ENCODE peak calls at places on chromosomes 13 and 19, in eight cellular contexts. V is fibroblast of pulmonary artery, P is tibial artery, N is astrocyte of the spinal cord, Z is Caco-2, C is right atrium auricular region, X is left ventricle myocardium inferior, F is psoas muscle. Y is an unnamed sample.
A peak's percentile ranks its signal among the peaks of the same experiment; 100 is the strongest.

GRCh38 chr13:109415057-109415456 is 371.3 kb downstream of the IRS2 start:
- DNase-seq in V (no peak), P (no peak), N (no peak), Z (no peak), C (no peak), X (no peak), F (no peak), Y (no peak)

GRCh38 chr13:33545492-33545891 is 259.9 kb upstream of the STARD13 start:
- DNase-seq in V (no peak), P (no peak), N (no peak), Z (no peak), C (no peak), X (no peak), F (no peak), Y (no peak)

GRCh38 chr13:95480131-95480545 is 72.4 kb upstream of the CLDN10 start:
- DNase-seq in V (peak; percentile 36), P (peak; percentile 71), N (no peak), Z (no peak), C (no peak), X (peak; percentile 20), F (peak; percentile 20), Y (peak; percentile 57)

GRCh38 chr13:109517516-109517915 is 268.9 kb downstream of the IRS2 start:
- DNase-seq in V (peak; percentile 11), P (no peak), N (peak; percentile 16), Z (no peak), C (no peak), X (no peak), F (no peak), Y (no peak)

GRCh38 chr19:10116085-10116865 is 3.4 kb downstream of the EIF3G start:
- DNase-seq in V (no peak), P (no peak), N (no peak), Z (no peak), C (no peak), X (no peak), F (peak; percentile 69), Y (no peak)

GRCh38 chr13:87356314-87356713 is 314.9 kb upstream of the SLITRK5 start:
- DNase-seq in V (no peak), P (no peak), N (no peak), Z (no peak), C (no peak), X (no peak), F (no peak), Y (no peak)

GRCh38 chr13:19283836-19284235 is 102.2 kb upstream of the TUBA3C start:
- DNase-seq in V (no peak), P (no peak), N (no peak), Z (no peak), C (no peak), X (no peak), F (no peak), Y (no peak)

GRCh38 chr19:12769689-12770088 is 5.7 kb downstream of the HOOK2 start:
- DNase-seq in V (no peak), P (no peak), N (no peak), Z (no peak), C (no peak), X (no peak), F (no peak), Y (no peak)

GRCh38 chr13:108120332-108120731 is 95.0 kb downstream of the LIG4 start:
- DNase-seq in V (no peak), P (no peak), N (peak; percentile 48), Z (no peak), C (no peak), X (no peak), F (no peak), Y (no peak)

GRCh38 chr13:113533441-113533840 is 42.9 kb upstream of the DCUN1D2 start:
- DNase-seq in V (no peak), P (peak; percentile 28), N (no peak), Z (no peak), C (no peak), X (no peak), F (no peak), Y (no peak)

GRCh38 chr19:35327642-35328041 is 1.3 kb upstream of the CD22 start:
- DNase-seq in V (no peak), P (no peak), N (no peak), Z (no peak), C (no peak), X (no peak), F (no peak), Y (no peak)

GRCh38 chr13:93603043-93603442 is 376.4 kb downstream of the GPC6 start:
- DNase-seq in V (peak; percentile 86), P (no peak), N (peak; percentile 75), Z (no peak), C (peak; percentile 60), X (no peak), F (peak; percentile 13), Y (no peak)

GRCh38 chr13:113245858-113246791 is 36.7 kb downstream of the CUL4A start:
- DNase-seq in V (peak; percentile 8), P (no peak), N (no peak), Z (no peak), C (no peak), X (no peak), F (no peak), Y (no peak)

GRCh38 chr19:2739602-2740313 is at the start of gene SLC39A3:
- DNase-seq in V (peak; percentile 99), P (peak; percentile 99), N (peak; percentile 98), Z (peak; percentile 99), C (peak; percentile 97), X (peak; percentile 97), F (peak; percentile 98), Y (peak; percentile 99)

GRCh38 chr19:2744113-2744512 is 4.3 kb upstream of the SLC39A3 start:
- DNase-seq in V (no peak), P (no peak), N (no peak), Z (no peak), C (no peak), X (no peak), F (no peak), Y (no peak)

GRCh38 chr19:2743099-2743498 is 3.3 kb upstream of the SLC39A3 start:
- DNase-seq in V (no peak), P (no peak), N (no peak), Z (no peak), C (no peak), X (no peak), F (no peak), Y (no peak)

GRCh38 chr19:2736550-2737190 is 3.1 kb downstream of the SLC39A3 start:
- DNase-seq in V (no peak), P (no peak), N (no peak), Z (no peak), C (no peak), X (no peak), F (no peak), Y (no peak)

GRCh38 chr19:2740314-2740656 is 468 bp upstream of the SLC39A3 start:
- DNase-seq in V (no peak), P (no peak), N (no peak), Z (no peak), C (no peak), X (no peak), F (no peak), Y (no peak)
- H3K4me3 ChIP-seq in V (no peak overlapping the region), P (peak overlapping the region; percentile 79), N (no peak overlapping the region), Z (no peak overlapping the region), C (peak overlapping the region; percentile 98), X (peak overlapping the region; percentile 98), F (peak overlapping the region; percentile 96), Y (no peak overlapping the region)

DNA sequence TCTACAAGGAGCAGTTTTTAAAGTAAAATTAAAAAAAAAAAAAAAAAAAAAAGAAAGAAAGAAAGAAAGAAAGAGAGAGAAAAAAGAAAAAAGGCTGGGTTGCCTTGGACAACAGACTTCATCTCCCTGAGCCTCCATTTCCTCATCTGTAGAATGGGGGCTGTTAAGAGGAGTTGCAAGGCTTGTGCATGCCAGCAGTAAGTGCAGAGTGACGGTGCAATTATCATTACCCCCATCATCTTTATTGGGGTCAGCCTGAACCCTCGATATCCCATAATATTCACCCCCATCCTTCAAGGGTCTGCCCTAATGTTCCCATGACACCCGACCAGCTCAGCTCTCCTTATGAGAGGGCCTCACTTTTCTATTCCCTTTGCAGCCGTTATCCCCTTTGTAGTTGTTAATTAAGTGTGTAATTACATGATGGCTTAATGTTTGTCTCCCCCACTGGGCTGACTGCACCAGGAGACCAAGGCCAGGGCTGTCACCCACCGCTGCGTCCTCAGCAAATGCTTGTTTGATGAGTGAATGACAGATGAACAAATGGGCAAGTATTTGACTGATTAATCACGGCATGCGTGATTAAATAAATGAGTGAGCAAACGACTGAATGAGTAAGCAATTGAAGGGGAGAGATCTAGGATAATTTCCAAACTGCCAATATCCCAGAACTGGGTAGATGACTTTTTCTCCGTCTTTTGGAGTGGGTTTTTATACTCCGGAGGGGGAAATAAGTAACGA is 10.1 kb downstream of the FOSB start:
- DNase-seq in V (no peak), P (no peak), N (no peak), Z (no peak), C (no peak), X (no peak), F (no peak), Y (no peak)
- H3K4me3 ChIP-seq in V (peak overlapping the region; percentile 67), P (peak overlapping the region; percentile 55), N (peak overlapping the region; percentile 65), Z (peak overlapping the region; percentile 53), C (peak overlapping the region; percentile 54), X (peak overlapping the region; percentile 70), F (peak overlapping the region; percentile 66), Y (no peak overlapping the region)

DNA sequence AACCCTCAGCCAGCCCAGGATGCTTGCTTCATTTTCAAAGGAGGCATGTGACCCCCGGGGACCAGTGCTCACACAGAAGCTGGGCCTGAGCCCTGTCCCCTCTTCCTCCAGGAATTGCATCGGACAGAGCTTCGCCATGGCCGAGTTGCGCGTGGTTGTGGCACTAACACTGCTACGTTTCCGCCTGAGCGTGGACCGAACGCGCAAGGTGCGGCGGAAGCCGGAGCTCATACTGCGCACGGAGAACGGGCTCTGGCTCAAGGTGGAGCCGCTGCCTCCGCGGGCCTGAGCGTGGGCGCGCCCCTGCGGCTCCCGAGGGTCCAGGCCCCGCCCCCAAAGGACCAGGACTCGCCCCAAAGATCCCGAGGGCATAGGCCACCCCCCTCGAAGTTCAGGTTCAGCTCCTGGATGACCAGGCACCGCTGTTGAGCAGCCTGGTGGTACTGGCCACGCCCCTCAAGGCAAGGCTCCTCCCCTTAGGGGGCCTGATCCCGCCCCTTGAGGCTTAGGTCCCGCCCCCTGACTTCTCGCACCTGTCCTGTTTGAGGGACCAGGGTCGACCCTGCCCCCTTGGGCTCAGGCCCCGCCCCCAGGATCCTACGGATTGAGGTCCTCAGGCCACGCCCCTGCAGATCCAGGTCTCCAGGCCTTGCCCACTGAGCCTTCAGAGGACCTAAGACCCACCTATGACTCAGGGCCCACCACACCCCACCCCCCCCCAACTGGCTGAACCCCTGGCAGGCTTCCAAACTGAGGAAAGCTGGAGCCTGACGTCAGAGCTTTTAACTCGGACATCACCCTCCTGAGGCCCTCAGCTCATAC is 43.1 kb downstream of the CYP4F22 start:
- DNase-seq in V (peak; percentile 13), P (no peak), N (no peak), Z (peak; percentile 44), C (no peak), X (no peak), F (no peak), Y (peak; percentile 26)
- H3K4me3 ChIP-seq in V (peak overlapping the region; percentile 14), P (peak overlapping the region; percentile 41), N (no peak overlapping the region), Z (no peak overlapping the region), C (peak overlapping the region; percentile 46), X (peak overlapping the region; percentile 54), F (peak overlapping the region; percentile 47), Y (peak overlapping the region; percentile 4)

DNA sequence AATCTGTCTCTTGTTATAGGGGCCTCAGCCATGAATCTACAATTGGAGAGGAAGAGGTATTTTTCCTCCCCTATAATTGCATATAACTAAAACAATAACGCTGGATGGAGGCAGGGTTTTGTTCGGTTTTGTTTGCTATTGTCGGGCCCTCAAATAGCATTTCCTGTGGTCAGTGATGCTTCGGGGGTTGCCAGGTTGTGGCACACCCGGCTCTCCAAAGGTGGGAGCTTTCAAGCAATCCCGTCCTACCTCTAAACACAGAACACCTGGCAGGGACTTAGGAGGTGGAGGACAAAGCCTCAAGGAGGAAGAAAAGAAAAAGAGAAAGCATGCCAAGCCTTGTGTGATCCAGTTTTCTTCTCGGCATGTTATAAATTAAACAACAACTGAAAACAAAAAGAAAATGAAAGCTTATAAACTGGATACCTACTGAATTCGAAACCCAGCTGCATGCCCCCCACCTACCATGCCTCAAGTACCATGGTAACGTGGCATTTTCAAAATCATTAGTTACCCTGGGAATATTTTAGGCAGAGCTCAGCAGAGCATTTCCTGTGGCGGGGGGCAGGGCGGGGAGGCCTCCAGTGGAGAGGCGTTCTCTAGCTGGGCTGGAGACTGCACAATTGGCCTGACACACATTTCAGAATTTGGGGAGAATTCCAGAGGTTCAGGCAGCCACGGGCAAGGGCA is 213.8 kb downstream of the DCLK1 start:
- DNase-seq in V (no peak), P (no peak), N (peak; percentile 44), Z (no peak), C (no peak), X (no peak), F (no peak), Y (no peak)
- H3K4me3 ChIP-seq in V (no peak overlapping the region), P (peak overlapping the region; percentile 31), N (no peak overlapping the region), Z (no peak overlapping the region), C (peak overlapping the region; percentile 31), X (peak overlapping the region; percentile 27), F (no peak overlapping the region), Y (no peak overlapping the region)